ENCODE peak calls at places on chromosomes 1 and 21, in eight cellular contexts. M is WTC11, Z is GM13977, R is kidney epithelial cell, U is tibial nerve, T is OCI-LY7, L is fibroblast of pulmonary artery, N is neural crest cell. O is an unnamed sample.

GRCh38 chr1:199071080-199071479 is 432.2 kb downstream of the PTPRC start:
- DNase-seq in M (no peak), Z (no peak), R (no peak), U (no peak), T (no peak), L (no peak), N (no peak), O (no peak)

GRCh38 chr1:23140940-23141596 is 27.6 kb downstream of the LUZP1 start:
- DNase-seq in M (no peak), Z (no peak), R (no peak), U (no peak), T (no peak), L (no peak), N (no peak), O (no peak)

GRCh38 chr1:170704256-170704655 is 40.3 kb downstream of the PRRX1 start:
- DNase-seq in M (no peak), Z (no peak), R (no peak), U (no peak), T (no peak), L (no peak), N (no peak), O (no peak)

GRCh38 chr1:15100369-15101111 is 53.0 kb upstream of the TMEM51 start:
- DNase-seq in M (peak), Z (peak), R (no peak), U (no peak), T (peak), L (peak), N (peak), O (peak)

GRCh38 chr1:209885403-209886218 is 52.4 kb upstream of the SYT14 start:
- DNase-seq in M (no peak), Z (no peak), R (no peak), U (no peak), T (no peak), L (no peak), N (no peak), O (no peak)

GRCh38 chr1:206734499-206735142 is 36.0 kb upstream of the IL19 start:
- DNase-seq in M (peak), Z (peak), R (no peak), U (peak), T (peak), L (peak), N (peak), O (peak)

GRCh38 chr1:56099766-56100165 is 479.6 kb downstream of the PLPP3 start:
- DNase-seq in M (no peak), Z (no peak), R (no peak), U (no peak), T (no peak), L (peak), N (no peak), O (no peak)

GRCh38 chr1:32894019-32894600 is 7.1 kb downstream of the TMEM54 start:
- DNase-seq in M (peak), Z (no peak), R (no peak), U (no peak), T (no peak), L (no peak), N (no peak), O (no peak)

GRCh38 chr1:25549273-25550154 is 6.1 kb downstream of the LDLRAP1 start:
- DNase-seq in M (no peak), Z (peak), R (peak), U (no peak), T (peak), L (no peak), N (no peak), O (peak)

GRCh38 chr21:45072963-45073300 is 1.4 kb upstream of the ADARB1 start:
- DNase-seq in M (no peak), Z (no peak), R (no peak), U (no peak), T (no peak), L (no peak), N (no peak), O (no peak)

GRCh38 chr1:76868154-76868882 is 1.0 kb downstream of the ST6GALNAC5 start:
- DNase-seq in M (peak), Z (peak), R (no peak), U (no peak), T (no peak), L (peak), N (peak), O (peak)

GRCh38 chr1:79079770-79080169 is 73.2 kb upstream of the ADGRL4 start:
- DNase-seq in M (peak), Z (no peak), R (peak), U (no peak), T (no peak), L (peak), N (no peak), O (no peak)

GRCh38 chr1:111730282-111730681 is 8.9 kb downstream of the INKA2 start:
- DNase-seq in M (no peak), Z (no peak), R (no peak), U (no peak), T (no peak), L (no peak), N (no peak), O (no peak)

GRCh38 chr1:13832536-13832935 is 132.5 kb downstream of the PRDM2 start:
- DNase-seq in M (no peak), Z (no peak), R (no peak), U (no peak), T (no peak), L (no peak), N (no peak), O (no peak)

GRCh38 chr1:224852901-224853568 is 76.4 kb upstream of the DNAH14 start:
- DNase-seq in M (no peak), Z (peak), R (peak), U (no peak), T (peak), L (peak), N (no peak), O (peak)

GRCh38 chr1:156379420-156380165 is 10.6 kb downstream of the RHBG start:
- DNase-seq in M (no peak), Z (no peak), R (no peak), U (no peak), T (no peak), L (peak), N (no peak), O (no peak)

GRCh38 chr1:77371396-77371795 is 89.6 kb downstream of the AK5 start:
- DNase-seq in M (no peak), Z (no peak), R (no peak), U (no peak), T (no peak), L (no peak), N (no peak), O (no peak)

GRCh38 chr1:244011251-244011650 is 39.8 kb upstream of the ZBTB18 start:
- DNase-seq in M (no peak), Z (no peak), R (no peak), U (no peak), T (no peak), L (peak), N (no peak), O (no peak)

GRCh38 chr1:166485620-166486019 is 318.8 kb upstream of the FAM78B start:
- DNase-seq in M (no peak), Z (no peak), R (no peak), U (no peak), T (no peak), L (no peak), N (no peak), O (no peak)

GRCh38 chr1:245154429-245155185 is at the start of gene KIF26B:
- DNase-seq in M (peak), Z (peak), R (no peak), U (no peak), T (no peak), L (peak), N (peak), O (peak)

GRCh38 chr1:9143250-9143649 is 14.3 kb upstream of the GPR157 start:
- DNase-seq in M (no peak), Z (no peak), R (no peak), U (no peak), T (no peak), L (peak), N (no peak), O (no peak)

GRCh38 chr1:1024421-1025415 is 4.8 kb downstream of the AGRN start:
- DNase-seq in M (peak), Z (no peak), R (no peak), U (no peak), T (no peak), L (peak), N (no peak), O (no peak)

GRCh38 chr1:30764939-30765582 is 7.5 kb upstream of the LAPTM5 start:
- DNase-seq in M (no peak), Z (peak), R (no peak), U (no peak), T (no peak), L (no peak), N (no peak), O (peak)

GRCh38 chr1:36142121-36142520 is 7.2 kb downstream of the TRAPPC3 start:
- DNase-seq in M (no peak), Z (no peak), R (no peak), U (no peak), T (no peak), L (no peak), N (no peak), O (no peak)

GRCh38 chr1:156949127-156949526 is 28.7 kb downstream of the LRRC71 start:
- DNase-seq in M (no peak), Z (no peak), R (no peak), U (no peak), T (no peak), L (no peak), N (no peak), O (no peak)

GRCh38 chr1:169121146-169121923 is 14.8 kb downstream of the ATP1B1 start:
- DNase-seq in M (no peak), Z (no peak), R (no peak), U (no peak), T (no peak), L (no peak), N (no peak), O (no peak)

GRCh38 chr21:23811802-23812201 is 1795.5 kb downstream of the MRPL39 start:
- DNase-seq in M (no peak), Z (no peak), R (no peak), U (no peak), T (no peak), L (no peak), N (no peak), O (no peak)

GRCh38 chr1:164240081-164240480 is 318.9 kb upstream of the PBX1 start:
- DNase-seq in M (peak), Z (no peak), R (no peak), U (no peak), T (no peak), L (peak), N (no peak), O (no peak)
- TF ChIP-seq CTCF in M (no peak), Z (no peak), R (peak), U (no peak), T (no peak), L (no peak), N (no peak), O (no peak)

GRCh38 chr1:17979815-17980214 is 127.8 kb upstream of the IGSF21 start:
- DNase-seq in M (peak), Z (no peak), R (no peak), U (no peak), T (peak), L (no peak), N (no peak), O (no peak)

GRCh38 chr1:17990401-17990800 is 117.2 kb upstream of the IGSF21 start:
- DNase-seq in M (no peak), Z (no peak), R (no peak), U (no peak), T (no peak), L (no peak), N (no peak), O (no peak)

GRCh38 chr1:17982197-17982596 is 125.4 kb upstream of the IGSF21 start:
- DNase-seq in M (no peak), Z (no peak), R (no peak), U (no peak), T (no peak), L (no peak), N (no peak), O (no peak)

DNA sequence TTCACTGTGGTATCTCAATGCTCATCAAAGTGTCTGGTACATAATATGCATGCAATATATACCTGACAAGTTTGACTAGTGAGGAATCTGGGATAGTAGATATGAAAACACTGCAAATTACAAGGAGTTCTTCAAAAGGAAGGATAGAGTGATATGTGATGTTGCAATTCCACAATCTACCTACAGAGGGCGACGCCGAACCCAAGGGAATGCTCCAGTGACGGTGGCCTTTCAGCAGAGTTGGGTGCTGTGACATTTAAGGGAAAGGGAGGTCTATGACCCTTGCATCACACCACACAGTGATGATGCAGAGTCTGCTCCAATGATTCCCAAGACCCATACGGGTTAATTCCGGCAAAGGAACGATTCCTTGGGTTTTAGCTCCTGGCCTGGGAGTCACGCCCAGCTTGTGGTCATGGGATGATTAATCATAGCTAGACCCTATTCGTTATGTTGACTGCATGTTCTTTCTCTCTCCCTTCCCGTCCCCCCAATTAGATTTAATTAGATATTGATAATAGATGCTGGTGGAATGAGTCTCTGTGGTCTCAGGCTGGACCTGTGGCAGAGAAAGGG is 123.0 kb upstream of the IGSF21 start:
- DNase-seq in M (peak), Z (peak), R (no peak), U (peak), T (peak), L (peak), N (peak), O (peak)
- TF ChIP-seq CTCF in M (peak), Z (peak), R (peak), U (no peak), T (peak), L (peak), N (peak), O (peak)

GRCh38 chr1:173042806-173043205 is 7.9 kb downstream of the TNFSF18 start:
- DNase-seq in M (no peak), Z (no peak), R (no peak), U (no peak), T (no peak), L (peak), N (no peak), O (no peak)
- TF ChIP-seq CTCF in M (no peak), Z (no peak), R (no peak), U (no peak), T (no peak), L (no peak), N (no peak), O (no peak)

GRCh38 chr1:20413791-20414140 is 72.2 kb downstream of the CAMK2N1 start:
- DNase-seq in M (no peak), Z (no peak), R (no peak), U (no peak), T (no peak), L (no peak), N (no peak), O (no peak)
- TF ChIP-seq CTCF in M (no peak), Z (no peak), R (no peak), U (no peak), T (no peak), L (no peak), N (no peak), O (no peak)

DNA sequence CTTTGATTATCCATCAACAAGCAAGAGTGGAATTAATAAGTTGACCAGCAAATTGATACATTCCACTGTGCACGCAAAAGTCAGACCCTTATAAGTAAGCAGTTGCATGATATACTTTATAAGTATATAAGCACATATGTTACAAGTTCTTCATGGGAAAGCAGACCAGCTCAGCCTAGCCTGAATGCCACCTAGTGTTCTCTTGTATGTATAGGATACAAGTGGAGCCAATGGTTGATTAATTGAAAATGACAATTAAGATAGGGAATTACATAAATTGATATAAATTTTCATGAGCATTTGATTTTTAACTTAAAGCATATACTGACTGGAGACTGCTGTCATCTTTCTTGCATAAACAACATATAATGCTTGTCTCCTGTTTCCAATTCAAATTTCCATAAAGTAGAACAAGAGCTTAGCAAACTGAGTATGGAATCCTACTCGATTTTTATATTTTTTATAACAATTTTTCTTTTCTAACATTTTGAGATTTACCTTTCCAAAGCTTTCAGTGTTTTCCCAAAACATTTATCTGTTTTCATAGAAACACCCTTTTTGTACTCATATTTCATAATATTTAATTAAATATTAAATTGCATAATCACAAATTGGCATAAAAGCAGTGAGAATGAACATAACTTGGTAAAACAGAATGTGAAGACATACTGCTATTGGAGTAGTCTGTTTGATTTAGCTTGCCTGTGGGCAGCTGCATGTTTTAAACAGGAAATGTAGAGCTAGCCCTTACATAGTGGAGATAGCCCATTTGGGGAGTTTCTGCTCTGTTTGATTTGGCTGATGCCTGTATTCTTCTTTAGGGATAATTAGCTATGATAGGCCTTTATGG is 62.8 kb downstream of the MAGI3 start:
- DNase-seq in M (peak), Z (peak), R (no peak), U (no peak), T (peak), L (peak), N (no peak), O (peak)
- TF ChIP-seq CTCF in M (no peak), Z (peak), R (peak), U (no peak), T (peak), L (peak), N (peak), O (peak)

DNA sequence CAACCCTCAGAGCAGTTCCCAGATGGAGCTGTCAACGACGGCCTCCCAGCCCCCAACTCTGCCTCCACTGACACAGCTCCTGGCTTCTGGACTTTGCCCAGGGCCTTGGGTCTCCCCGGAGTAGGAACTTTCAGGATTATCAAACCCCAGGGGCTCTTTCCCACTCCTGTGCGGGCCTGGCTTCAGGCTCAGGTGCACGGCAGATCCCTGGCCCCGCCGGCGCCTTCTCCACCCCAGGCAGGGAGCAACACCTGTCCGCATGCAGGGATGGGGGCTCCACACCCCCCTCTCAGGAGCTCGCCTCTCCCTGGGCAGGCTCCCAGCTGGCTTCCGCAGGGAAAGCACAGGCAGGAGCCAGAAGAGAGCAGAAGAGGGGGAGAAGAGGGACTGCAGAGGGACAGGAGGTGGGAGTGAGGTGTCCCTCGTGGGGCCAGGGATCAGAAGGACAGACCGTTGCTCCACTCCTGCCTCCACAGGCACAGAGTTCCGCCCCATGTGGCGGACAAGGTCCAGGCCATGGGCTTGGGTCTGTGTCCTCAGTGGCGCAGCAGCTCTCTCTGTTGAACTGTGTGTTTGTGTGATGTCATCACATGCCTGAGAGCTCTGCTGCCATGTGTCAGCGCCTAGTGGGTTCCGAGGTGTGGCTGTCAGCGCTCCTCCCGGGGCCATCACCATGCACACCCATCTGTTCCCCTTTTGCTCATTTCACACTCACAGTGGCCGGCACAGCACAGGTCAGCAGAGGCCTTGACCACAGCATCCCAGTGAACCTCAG is 107.7 kb downstream of the PDE9A start:
- DNase-seq in M (no peak), Z (no peak), R (no peak), U (no peak), T (no peak), L (no peak), N (no peak), O (no peak)
- TF ChIP-seq CTCF in M (no peak), Z (no peak), R (no peak), U (no peak), T (no peak), L (no peak), N (no peak), O (no peak)

O was measured in GM13976.